ENCODE peak calls at places on chromosomes 12 and 14, in six cellular contexts. One of them, this sample, is unnamed.

GRCh38 chr12:11797317-11797913 is 147.9 kb downstream of the ETV6 start:
- DNase-seq in DND-41: peak; percentile 74
- DNase-seq in mucosa of descending colon: no peak
- DNase-seq in SJCRH30: no peak
- DNase-seq in A549: no peak
- DNase-seq in CD8-positive, alpha-beta memory T cell: no peak
- DNase-seq in this sample: no peak

GRCh38 chr12:124704619-124705018 is 137.2 kb upstream of the NCOR2 start:
- DNase-seq in DND-41: no peak
- DNase-seq in mucosa of descending colon: no peak
- DNase-seq in SJCRH30: no peak
- DNase-seq in A549: no peak
- DNase-seq in CD8-positive, alpha-beta memory T cell: no peak
- DNase-seq in this sample: no peak

GRCh38 chr14:86521032-86521730 is 991.2 kb downstream of the FLRT2 start:
- DNase-seq in DND-41: no peak
- DNase-seq in mucosa of descending colon: no peak
- DNase-seq in SJCRH30: no peak
- DNase-seq in A549: no peak
- DNase-seq in CD8-positive, alpha-beta memory T cell: no peak
- DNase-seq in this sample: no peak

GRCh38 chr14:73740921-73741326 is 26.7 kb upstream of the PNMA1 start:
- DNase-seq in DND-41: no peak
- DNase-seq in mucosa of descending colon: peak; percentile 94
- DNase-seq in SJCRH30: no peak
- DNase-seq in A549: peak; percentile 38
- DNase-seq in CD8-positive, alpha-beta memory T cell: no peak
- DNase-seq in this sample: no peak

GRCh38 chr12:65895759-65896656 is 71.7 kb downstream of the HMGA2 start:
- DNase-seq in DND-41: no peak
- DNase-seq in mucosa of descending colon: no peak
- DNase-seq in SJCRH30: peak; percentile 78
- DNase-seq in A549: peak; percentile 57
- DNase-seq in CD8-positive, alpha-beta memory T cell: no peak
- DNase-seq in this sample: no peak

GRCh38 chr12:15322164-15323054 is at the start of gene PTPRO:
- DNase-seq in DND-41: no peak
- DNase-seq in mucosa of descending colon: no peak
- DNase-seq in SJCRH30: no peak
- DNase-seq in A549: peak; percentile 6
- DNase-seq in CD8-positive, alpha-beta memory T cell: no peak
- DNase-seq in this sample: no peak

GRCh38 chr12:127342861-127343260 is 924.1 kb upstream of the TMEM132C start:
- DNase-seq in DND-41: no peak
- DNase-seq in mucosa of descending colon: no peak
- DNase-seq in SJCRH30: no peak
- DNase-seq in A549: no peak
- DNase-seq in CD8-positive, alpha-beta memory T cell: no peak
- DNase-seq in this sample: no peak

GRCh38 chr12:132279184-132279889 is 50.1 kb downstream of the GALNT9 start:
- DNase-seq in DND-41: no peak
- DNase-seq in mucosa of descending colon: peak; percentile 68
- DNase-seq in SJCRH30: no peak
- DNase-seq in A549: peak; percentile 57
- DNase-seq in CD8-positive, alpha-beta memory T cell: no peak
- DNase-seq in this sample: no peak

GRCh38 chr12:89263153-89263552 is 89.1 kb downstream of the DUSP6 start:
- DNase-seq in DND-41: no peak
- DNase-seq in mucosa of descending colon: no peak
- DNase-seq in SJCRH30: no peak
- DNase-seq in A549: no peak
- DNase-seq in CD8-positive, alpha-beta memory T cell: no peak
- DNase-seq in this sample: no peak

GRCh38 chr14:53957739-53958138 is 1.1 kb upstream of the BMP4 start:
- DNase-seq in DND-41: no peak
- DNase-seq in mucosa of descending colon: no peak
- DNase-seq in SJCRH30: no peak
- DNase-seq in A549: no peak
- DNase-seq in CD8-positive, alpha-beta memory T cell: no peak
- DNase-seq in this sample: no peak

GRCh38 chr14:61219673-61220072 is 61.5 kb downstream of the TMEM30B start:
- DNase-seq in DND-41: no peak
- DNase-seq in mucosa of descending colon: no peak
- DNase-seq in SJCRH30: no peak
- DNase-seq in A549: no peak
- DNase-seq in CD8-positive, alpha-beta memory T cell: no peak
- DNase-seq in this sample: no peak

GRCh38 chr14:105139212-105139825 is 29.3 kb downstream of the JAG2 start:
- DNase-seq in DND-41: no peak
- DNase-seq in mucosa of descending colon: no peak
- DNase-seq in SJCRH30: no peak
- DNase-seq in A549: no peak
- DNase-seq in CD8-positive, alpha-beta memory T cell: no peak
- DNase-seq in this sample: no peak
- H3K9me3 ChIP-seq in DND-41: peaks cover 10% of the 10 kb centered on the region
- H3K9me3 ChIP-seq in mucosa of descending colon: peaks cover 14% of the 10 kb centered on the region
- H3K9me3 ChIP-seq in SJCRH30: peaks cover 10% of the 10 kb centered on the region
- H3K9me3 ChIP-seq in A549: peaks cover 21% of the 10 kb centered on the region
- H3K9me3 ChIP-seq in CD8-positive, alpha-beta memory T cell: no peaks in the 10 kb centered on the region
- H3K9me3 ChIP-seq in this sample: no peaks in the 10 kb centered on the region

GRCh38 chr12:51049525-51049924 is 1.4 kb downstream of the LETMD1 start:
- DNase-seq in DND-41: no peak
- DNase-seq in mucosa of descending colon: no peak
- DNase-seq in SJCRH30: no peak
- DNase-seq in A549: no peak
- DNase-seq in CD8-positive, alpha-beta memory T cell: no peak
- DNase-seq in this sample: no peak

GRCh38 chr12:51055060-51055459 is 6.9 kb downstream of the LETMD1 start:
- DNase-seq in DND-41: no peak
- DNase-seq in mucosa of descending colon: no peak
- DNase-seq in SJCRH30: no peak
- DNase-seq in A549: no peak
- DNase-seq in CD8-positive, alpha-beta memory T cell: no peak
- DNase-seq in this sample: no peak

GRCh38 chr12:51048601-51049369 is 658 bp downstream of the LETMD1 start:
- DNase-seq in DND-41: peak; percentile 24
- DNase-seq in mucosa of descending colon: no peak
- DNase-seq in SJCRH30: peak; percentile 38
- DNase-seq in A549: no peak
- DNase-seq in CD8-positive, alpha-beta memory T cell: no peak
- DNase-seq in this sample: no peak

GRCh38 chr12:51047655-51048540 is at the start of gene LETMD1:
- DNase-seq in DND-41: peak; percentile 96
- DNase-seq in mucosa of descending colon: peak; percentile 93
- DNase-seq in SJCRH30: peak; percentile 99
- DNase-seq in A549: peak; percentile 99
- DNase-seq in CD8-positive, alpha-beta memory T cell: peak; percentile 84
- DNase-seq in this sample: peak; percentile 84

GRCh38 chr12:51051787-51052186 is 3.7 kb downstream of the LETMD1 start:
- DNase-seq in DND-41: peak; percentile 20
- DNase-seq in mucosa of descending colon: no peak
- DNase-seq in SJCRH30: peak; percentile 75
- DNase-seq in A549: no peak
- DNase-seq in CD8-positive, alpha-beta memory T cell: no peak
- DNase-seq in this sample: no peak
- H3K9me3 ChIP-seq in DND-41: no peaks in the 10 kb centered on the region
- H3K9me3 ChIP-seq in mucosa of descending colon: no peaks in the 10 kb centered on the region
- H3K9me3 ChIP-seq in SJCRH30: no peaks in the 10 kb centered on the region
- H3K9me3 ChIP-seq in A549: no peaks in the 10 kb centered on the region
- H3K9me3 ChIP-seq in CD8-positive, alpha-beta memory T cell: no peaks in the 10 kb centered on the region
- H3K9me3 ChIP-seq in this sample: no peaks in the 10 kb centered on the region

GRCh38 chr12:87152084-87152483 is 877.1 kb downstream of the C12orf50 start:
- DNase-seq in DND-41: no peak
- DNase-seq in mucosa of descending colon: no peak
- DNase-seq in SJCRH30: no peak
- DNase-seq in A549: no peak
- DNase-seq in CD8-positive, alpha-beta memory T cell: no peak
- DNase-seq in this sample: no peak
- H3K9me3 ChIP-seq in DND-41: no peaks in the 10 kb centered on the region
- H3K9me3 ChIP-seq in mucosa of descending colon: no peaks in the 10 kb centered on the region
- H3K9me3 ChIP-seq in SJCRH30: no peaks in the 10 kb centered on the region
- H3K9me3 ChIP-seq in A549: no peaks in the 10 kb centered on the region
- H3K9me3 ChIP-seq in CD8-positive, alpha-beta memory T cell: no peaks in the 10 kb centered on the region
- H3K9me3 ChIP-seq in this sample: no peaks in the 10 kb centered on the region

GRCh38 chr14:98736701-98737338 is 535.2 kb downstream of the BCL11B start:
- DNase-seq in DND-41: no peak
- DNase-seq in mucosa of descending colon: no peak
- DNase-seq in SJCRH30: no peak
- DNase-seq in A549: no peak
- DNase-seq in CD8-positive, alpha-beta memory T cell: no peak
- DNase-seq in this sample: no peak
- H3K9me3 ChIP-seq in DND-41: no peaks in the 10 kb centered on the region
- H3K9me3 ChIP-seq in mucosa of descending colon: no peaks in the 10 kb centered on the region
- H3K9me3 ChIP-seq in SJCRH30: no peaks in the 10 kb centered on the region
- H3K9me3 ChIP-seq in A549: no peaks in the 10 kb centered on the region
- H3K9me3 ChIP-seq in CD8-positive, alpha-beta memory T cell: no peaks in the 10 kb centered on the region
- H3K9me3 ChIP-seq in this sample: no peaks in the 10 kb centered on the region

GRCh38 chr12:70305794-70306193 is 60.3 kb upstream of the KCNMB4 start:
- DNase-seq in DND-41: no peak
- DNase-seq in mucosa of descending colon: no peak
- DNase-seq in SJCRH30: no peak
- DNase-seq in A549: no peak
- DNase-seq in CD8-positive, alpha-beta memory T cell: no peak
- DNase-seq in this sample: no peak

GRCh38 chr12:70306676-70307075 is 59.4 kb upstream of the KCNMB4 start:
- DNase-seq in DND-41: no peak
- DNase-seq in mucosa of descending colon: no peak
- DNase-seq in SJCRH30: no peak
- DNase-seq in A549: no peak
- DNase-seq in CD8-positive, alpha-beta memory T cell: no peak
- DNase-seq in this sample: no peak

GRCh38 chr12:70309348-70309747 is 56.7 kb upstream of the KCNMB4 start:
- DNase-seq in DND-41: no peak
- DNase-seq in mucosa of descending colon: no peak
- DNase-seq in SJCRH30: no peak
- DNase-seq in A549: no peak
- DNase-seq in CD8-positive, alpha-beta memory T cell: no peak
- DNase-seq in this sample: no peak

GRCh38 chr12:70307868-70308267 is 58.2 kb upstream of the KCNMB4 start:
- DNase-seq in DND-41: no peak
- DNase-seq in mucosa of descending colon: no peak
- DNase-seq in SJCRH30: no peak
- DNase-seq in A549: no peak
- DNase-seq in CD8-positive, alpha-beta memory T cell: no peak
- DNase-seq in this sample: no peak
- H3K9me3 ChIP-seq in DND-41: no peaks in the 10 kb centered on the region
- H3K9me3 ChIP-seq in mucosa of descending colon: no peaks in the 10 kb centered on the region
- H3K9me3 ChIP-seq in SJCRH30: no peaks in the 10 kb centered on the region
- H3K9me3 ChIP-seq in A549: no peaks in the 10 kb centered on the region
- H3K9me3 ChIP-seq in CD8-positive, alpha-beta memory T cell: no peaks in the 10 kb centered on the region
- H3K9me3 ChIP-seq in this sample: no peaks in the 10 kb centered on the region

This sample was measured in T-helper 17 cell.